ENCODE peak calls at places on chromosome 21, in four cellular contexts. Z, Q, A and J are unnamed samples.

GRCh38 chr21:36762636-36763035 is 63.7 kb downstream of the SIM2 start:
- DNase-seq in Z (no peak), Q (no peak), A (no peak), J (no peak)

GRCh38 chr21:32184059-32184458 is 94.8 kb downstream of the MIS18A start:
- DNase-seq in Z (no peak), Q (no peak), A (no peak), J (no peak)

GRCh38 chr21:34517491-34518245 is 5.7 kb upstream of the KCNE1 start:
- DNase-seq in Z (no peak), Q (no peak), A (no peak), J (no peak)

GRCh38 chr21:36841866-36842265 is 124.6 kb downstream of the HLCS start:
- DNase-seq in Z (no peak), Q (no peak), A (peak; percentile 28), J (no peak)

GRCh38 chr21:24265987-24266386 is 1341.3 kb downstream of the MRPL39 start:
- DNase-seq in Z (no peak), Q (no peak), A (no peak), J (no peak)

GRCh38 chr21:24995206-24995605 is 612.1 kb downstream of the MRPL39 start:
- DNase-seq in Z (no peak), Q (no peak), A (peak; percentile 52), J (no peak)

GRCh38 chr21:31352841-31353240 is 8.8 kb upstream of the TIAM1 start:
- DNase-seq in Z (no peak), Q (no peak), A (no peak), J (no peak)

GRCh38 chr21:25881524-25882376 is 147.0 kb downstream of the GABPA start:
- DNase-seq in Z (no peak), Q (peak; percentile 57), A (peak; percentile 41), J (no peak)

GRCh38 chr21:34192646-34193285 is 119.4 kb downstream of the MRPS6 start:
- DNase-seq in Z (no peak), Q (no peak), A (no peak), J (no peak)

GRCh38 chr21:23887709-23888303 is 1719.5 kb downstream of the MRPL39 start:
- DNase-seq in Z (no peak), Q (no peak), A (no peak), J (no peak)

GRCh38 chr21:44456207-44456914 is 1.1 kb downstream of the LRRC3 start:
- DNase-seq in Z (no peak), Q (no peak), A (no peak), J (no peak)

GRCh38 chr21:44454747-44455523 is at the start of gene LRRC3:
- DNase-seq in Z (peak; percentile 59), Q (peak; percentile 85), A (peak; percentile 51), J (peak; percentile 90)

GRCh38 chr21:44456915-44457736 is 1.8 kb downstream of the LRRC3 start:
- DNase-seq in Z (no peak), Q (no peak), A (no peak), J (peak; percentile 68)

GRCh38 chr21:44454058-44454457 is 1.3 kb upstream of the LRRC3 start:
- DNase-seq in Z (no peak), Q (no peak), A (no peak), J (no peak)

DNA sequence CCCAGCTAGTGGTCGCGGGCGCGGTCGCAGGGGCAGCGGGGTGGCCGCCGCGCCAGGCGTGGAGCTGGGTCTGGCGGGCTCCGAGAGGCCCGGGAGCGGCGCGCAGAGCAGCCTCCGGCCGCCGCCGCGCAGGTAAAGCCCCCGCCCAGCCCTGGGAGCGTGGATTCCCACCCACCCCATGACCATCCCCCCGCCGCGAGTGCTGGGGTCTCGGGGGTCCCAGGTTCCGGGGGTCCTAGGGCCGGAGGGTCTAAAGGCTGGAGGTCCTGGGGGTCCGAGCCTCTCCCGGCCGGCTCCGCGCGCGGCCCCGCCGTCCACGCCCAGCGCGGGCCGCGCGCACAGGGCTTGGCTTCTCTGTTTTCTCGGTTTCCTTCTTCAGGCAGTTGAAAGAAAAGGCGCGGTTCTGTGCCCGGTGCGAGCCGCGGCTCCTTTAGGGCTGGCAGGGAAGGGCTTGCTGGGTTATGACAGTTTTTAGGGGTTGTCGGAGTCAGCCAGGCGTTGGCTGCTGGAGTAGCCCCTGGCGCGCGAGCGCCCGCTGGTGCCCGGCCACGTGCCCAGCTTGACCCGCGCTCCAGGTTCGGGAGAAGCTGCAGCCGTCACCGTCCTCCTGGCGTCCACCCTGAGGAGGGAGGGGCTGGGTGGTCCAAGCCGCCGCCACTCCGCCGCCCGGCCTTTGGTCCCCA is 355 bp downstream of the LRRC3 start:
- DNase-seq in Z (no peak), Q (no peak), A (peak; percentile 13), J (peak; percentile 72)
- TF ChIP-seq CTCF in Z (no peak), Q (no peak), A (no peak), J (peak; percentile 5)

DNA sequence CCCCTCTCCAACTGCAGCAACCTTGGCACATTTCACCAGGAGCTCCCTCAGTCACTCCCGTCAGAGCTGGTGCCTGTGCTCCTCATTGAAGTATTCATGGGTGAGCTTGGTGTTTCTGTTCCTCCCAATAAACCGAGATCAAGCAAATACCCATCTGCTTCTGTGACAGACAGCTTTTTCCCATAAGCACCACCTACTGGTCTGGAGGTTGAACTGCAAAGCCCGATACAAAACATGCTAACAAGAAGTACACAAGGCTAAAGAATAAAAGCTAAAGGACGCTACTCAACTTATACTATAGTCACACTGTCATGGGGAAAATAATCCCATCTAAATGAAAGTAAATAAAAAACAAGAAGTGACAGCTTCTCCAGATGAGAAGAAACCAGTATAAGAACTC is 111.9 kb upstream of the C21orf91 start:
- DNase-seq in Z (no peak), Q (no peak), A (no peak), J (no peak)
- TF ChIP-seq CTCF in Z (no peak), Q (no peak), A (peak; percentile 13), J (peak; percentile 61)

GRCh38 chr21:38696617-38697016 is 109.1 kb upstream of the ETS2 start:
- DNase-seq in Z (no peak), Q (no peak), A (no peak), J (no peak)
- TF ChIP-seq CTCF in Z (no peak), Q (no peak), A (no peak), J (no peak)

DNA sequence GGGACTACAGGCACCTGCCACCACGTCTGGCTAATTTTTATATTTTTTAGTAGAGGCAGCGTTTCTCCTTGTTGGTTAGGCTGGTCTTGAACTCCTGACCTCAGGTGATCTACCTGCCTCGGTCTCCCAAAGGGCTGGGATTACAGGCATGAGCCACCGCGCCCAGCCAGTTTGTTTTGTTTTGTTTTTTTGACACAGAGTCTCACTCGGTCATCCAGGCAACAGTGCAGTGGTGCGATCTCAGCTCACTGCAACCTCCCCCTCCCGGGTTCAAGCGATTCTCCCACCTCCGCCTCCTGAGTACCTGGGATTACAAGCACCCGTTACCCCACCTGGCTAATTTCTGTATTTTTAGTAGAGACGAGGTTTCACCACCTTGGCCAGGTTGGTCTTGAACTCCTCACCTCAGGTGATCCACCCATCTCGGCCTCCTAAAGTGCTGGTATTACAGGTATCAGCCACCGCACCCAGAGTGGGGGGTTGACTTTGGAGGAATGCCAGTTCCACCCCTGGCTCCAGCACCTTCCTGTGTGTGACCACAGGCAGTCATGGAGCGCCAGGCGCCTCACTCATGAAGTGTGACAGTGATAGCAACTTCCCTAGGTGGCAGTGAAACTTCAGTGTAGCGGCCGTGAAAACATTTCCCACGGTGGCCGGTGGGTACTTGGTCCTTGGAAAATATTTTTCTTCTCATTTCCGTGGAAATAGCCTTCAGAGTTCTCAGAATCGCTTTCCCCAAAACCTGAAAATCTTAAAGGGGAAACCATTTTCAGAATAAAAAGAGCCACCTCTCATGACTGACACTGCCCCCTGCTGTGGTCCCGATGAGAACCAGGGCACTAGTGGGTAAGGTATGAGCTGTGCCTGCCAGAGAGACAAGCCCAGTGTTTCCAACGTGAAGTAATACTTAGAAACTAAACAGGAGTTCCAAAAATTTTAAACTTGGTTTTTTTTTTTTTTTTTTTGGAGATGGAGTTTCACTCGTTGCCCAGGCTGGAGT is 48.6 kb downstream of the WDR4 start:
- DNase-seq in Z (no peak), Q (no peak), A (no peak), J (peak; percentile 45)
- TF ChIP-seq CTCF in Z (no peak), Q (no peak), A (no peak), J (peak; percentile 39)

GRCh38 chr21:15539376-15539775 is 190.4 kb upstream of the USP25 start:
- DNase-seq in Z (no peak), Q (no peak), A (no peak), J (no peak)

GRCh38 chr21:15533618-15534017 is 196.2 kb upstream of the USP25 start:
- DNase-seq in Z (no peak), Q (no peak), A (no peak), J (no peak)

GRCh38 chr21:15531986-15532385 is 197.8 kb upstream of the USP25 start:
- DNase-seq in Z (no peak), Q (no peak), A (no peak), J (no peak)

DNA sequence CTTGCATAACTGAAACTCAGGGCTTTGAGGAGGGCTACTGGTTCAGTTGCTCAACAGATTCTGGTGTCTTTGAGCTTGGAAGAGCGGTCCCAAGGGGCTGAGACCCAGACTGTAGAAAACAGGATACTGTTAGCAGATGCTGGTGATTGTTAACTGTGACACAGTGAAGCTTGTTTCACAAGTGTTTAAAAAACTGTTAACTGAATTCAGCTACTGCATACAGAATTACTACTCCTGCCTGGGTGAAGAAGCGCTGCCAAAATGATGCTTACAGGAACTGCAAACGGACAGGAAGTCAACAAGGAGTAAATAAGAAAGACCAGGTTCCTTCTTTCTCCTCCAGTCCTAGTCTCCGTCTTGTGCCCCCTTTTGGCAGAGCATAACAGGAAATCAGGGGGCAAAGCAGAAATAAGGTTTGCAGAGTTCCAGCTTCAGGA is 195.3 kb upstream of the USP25 start:
- DNase-seq in Z (no peak), Q (no peak), A (no peak), J (no peak)
- TF ChIP-seq CTCF in Z (no peak), Q (no peak), A (no peak), J (no peak)

GRCh38 chr21:45983981-45984551 is 2.5 kb downstream of the COL6A1 start:
- DNase-seq in Z (no peak), Q (peak; percentile 51), A (no peak), J (no peak)
- TF ChIP-seq CTCF in Z (no peak), Q (no peak), A (no peak), J (no peak)

DNA sequence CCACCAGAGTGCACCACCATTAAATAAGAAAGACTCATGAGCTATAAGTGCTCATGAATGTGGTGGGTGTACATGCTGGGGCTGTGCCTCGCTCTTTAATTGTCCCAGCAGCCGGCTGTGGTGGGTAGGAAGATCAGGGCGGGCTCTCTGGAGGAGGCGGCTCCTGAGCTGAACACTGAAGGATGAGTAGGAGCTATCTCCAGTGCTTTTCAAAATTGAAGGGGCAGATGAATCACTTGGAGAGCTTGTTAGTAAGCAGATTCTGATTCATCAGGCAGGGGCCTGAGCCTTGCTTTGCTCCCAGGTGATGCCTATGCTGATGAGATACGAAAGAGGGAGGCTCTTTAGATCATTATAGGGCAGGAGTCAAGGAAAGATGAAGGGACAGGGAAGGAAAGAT is 54.1 kb downstream of the ETS2 start:
- DNase-seq in Z (no peak), Q (no peak), A (no peak), J (no peak)
- TF ChIP-seq CTCF in Z (no peak), Q (no peak), A (no peak), J (no peak)

DNA sequence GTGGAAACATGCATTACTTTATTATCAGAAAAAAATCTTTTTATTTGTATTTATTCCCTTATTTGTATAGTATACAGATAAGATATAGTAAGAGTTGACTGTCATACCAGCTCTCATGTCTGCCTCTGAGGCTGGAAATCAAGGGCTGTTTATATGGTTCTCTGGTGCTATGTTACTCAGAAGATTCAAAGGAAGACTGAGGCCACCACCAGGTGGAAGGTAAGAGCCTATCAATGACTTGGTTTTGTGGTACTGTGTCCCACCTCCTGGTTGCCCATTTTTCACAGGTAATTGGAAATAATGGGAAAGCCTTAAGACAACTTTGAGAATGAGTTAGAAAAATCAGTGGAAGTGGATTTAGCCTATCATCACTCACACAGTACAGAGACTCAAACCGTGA is 342.1 kb downstream of the DSCAM start:
- DNase-seq in Z (no peak), Q (no peak), A (no peak), J (no peak)
- TF ChIP-seq CTCF in Z (no peak), Q (no peak), A (no peak), J (no peak)

GRCh38 chr21:41133896-41134522 is 34.0 kb upstream of the BACE2 start:
- DNase-seq in Z (no peak), Q (no peak), A (peak; percentile 52), J (no peak)
- TF ChIP-seq CTCF in Z (no peak), Q (peak; percentile 46), A (peak; percentile 43), J (peak; percentile 74)